ENCODE peak calls at places on chromosome 16, in ten cellular contexts. C, X, M, Y, V, P, T, U, R and J are unnamed samples.

GRCh38 chr16:84174396-84174795 is 12.5 kb downstream of the TAF1C start:
- DNase-seq in M (no peak), X (no peak), T (no peak), P (no peak), Y (no peak), U (no peak), C (no peak), V (no peak), R (no peak), J (no peak)

GRCh38 chr16:10514369-10515055 is 65.9 kb downstream of the EMP2 start:
- DNase-seq in X (peak), C (no peak), U (peak), Y (no peak), T (no peak), R (peak), P (peak), M (peak), V (no peak), J (peak)

GRCh38 chr16:31714899-31715504 is 158.6 kb upstream of the ZNF267 start:
- DNase-seq in M (no peak), T (no peak), P (no peak), C (no peak), V (no peak), R (no peak), Y (no peak), X (no peak), U (no peak), J (no peak)

GRCh38 chr16:88941933-88942909 is 34.8 kb downstream of the CBFA2T3 start:
- DNase-seq in P (peak), X (no peak), R (no peak), Y (peak), M (peak), U (no peak), C (peak), V (peak), T (no peak), J (peak)

GRCh38 chr16:48559462-48560211 is 50.3 kb downstream of the N4BP1 start:
- DNase-seq in M (no peak), V (no peak), P (no peak), R (no peak), U (no peak), Y (no peak), X (no peak), C (peak), T (no peak), J (no peak)

GRCh38 chr16:15041260-15042011 is 14.4 kb downstream of the NTAN1 start:
- DNase-seq in X (peak), V (no peak), Y (peak), M (peak), T (peak), U (peak), C (peak), P (no peak), R (peak), J (no peak)

GRCh38 chr16:2967721-2968161 is 1.4 kb upstream of the PAQR4 start:
- DNase-seq in T (no peak), V (no peak), R (no peak), U (no peak), X (no peak), C (no peak), M (no peak), Y (peak), P (no peak), J (no peak)

GRCh38 chr16:21565816-21566669 is 33.3 kb upstream of the METTL9 start:
- DNase-seq in P (no peak), T (peak), V (no peak), Y (no peak), C (no peak), M (no peak), R (no peak), U (no peak), X (peak), J (no peak)

GRCh38 chr16:4317471-4318170 is 1.8 kb downstream of the GLIS2 start:
- DNase-seq in X (peak), P (no peak), Y (peak), T (no peak), C (no peak), V (no peak), R (no peak), M (peak), U (no peak), J (no peak)

GRCh38 chr16:77613115-77613514 is 109.2 kb upstream of the NUDT7 start:
- DNase-seq in C (no peak), X (no peak), T (no peak), Y (no peak), M (no peak), V (no peak), R (no peak), U (no peak), P (no peak), J (no peak)

GRCh38 chr16:66278111-66278531 is 88.4 kb upstream of the CDH5 start:
- DNase-seq in V (no peak), P (no peak), T (no peak), C (peak), R (no peak), M (no peak), X (peak), U (no peak), Y (no peak), J (no peak)

GRCh38 chr16:1450218-1450617 is 5.9 kb upstream of the CCDC154 start:
- DNase-seq in X (no peak), C (no peak), U (no peak), R (no peak), V (no peak), T (no peak), M (no peak), P (no peak), Y (no peak), J (no peak)

GRCh38 chr16:85090873-85091521 is 21.3 kb downstream of the CIBAR2 start:
- DNase-seq in T (no peak), R (no peak), V (no peak), C (no peak), M (peak), P (no peak), Y (no peak), X (no peak), U (no peak), J (no peak)

GRCh38 chr16:2429771-2430663 is 770 bp downstream of the CCNF start:
- DNase-seq in U (peak), T (no peak), P (no peak), M (peak), R (no peak), X (no peak), Y (no peak), C (no peak), V (no peak), J (no peak)

GRCh38 chr16:84228321-84228838 is 11.4 kb downstream of the KCNG4 start:
- DNase-seq in T (peak), P (no peak), R (peak), M (peak), C (peak), V (no peak), X (peak), U (no peak), Y (peak), J (no peak)

GRCh38 chr16:57462209-57462977 is at the start of gene POLR2C:
- DNase-seq in Y (peak), P (peak), R (peak), C (peak), X (peak), M (peak), V (peak), T (peak), U (peak), J (peak)

GRCh38 chr16:28324235-28324886 is 32.0 kb downstream of the SBK1 start:
- DNase-seq in M (no peak), V (no peak), C (no peak), P (no peak), T (no peak), R (no peak), X (peak), Y (no peak), U (peak), J (no peak)

GRCh38 chr16:74304164-74304834 is 7.7 kb downstream of the PSMD7 start:
- DNase-seq in T (no peak), P (no peak), C (no peak), X (no peak), M (peak), Y (no peak), U (no peak), V (no peak), R (no peak), J (no peak)
- TF ChIP-seq CTCF in T (no peak), P (peak), C (peak), X (no peak), M (peak), Y (no peak), U (no peak), V (peak), R (no peak), J (peak)

GRCh38 chr16:54246454-54246821 is 40.1 kb downstream of the IRX3 start:
- DNase-seq in P (no peak), R (no peak), Y (no peak), T (peak), C (no peak), U (no peak), M (no peak), X (no peak), V (no peak), J (no peak)

GRCh38 chr16:54241525-54241924 is 45.1 kb downstream of the IRX3 start:
- DNase-seq in P (no peak), R (no peak), Y (no peak), M (no peak), V (no peak), C (no peak), U (no peak), X (no peak), T (no peak), J (no peak)

GRCh38 chr16:54242199-54242598 is 44.4 kb downstream of the IRX3 start:
- DNase-seq in M (no peak), P (no peak), C (peak), U (peak), Y (no peak), X (no peak), R (no peak), T (peak), V (no peak), J (no peak)

GRCh38 chr16:54245788-54246453 is 40.7 kb downstream of the IRX3 start:
- DNase-seq in U (no peak), T (peak), C (no peak), P (no peak), R (no peak), Y (no peak), X (no peak), V (no peak), M (no peak), J (no peak)

DNA sequence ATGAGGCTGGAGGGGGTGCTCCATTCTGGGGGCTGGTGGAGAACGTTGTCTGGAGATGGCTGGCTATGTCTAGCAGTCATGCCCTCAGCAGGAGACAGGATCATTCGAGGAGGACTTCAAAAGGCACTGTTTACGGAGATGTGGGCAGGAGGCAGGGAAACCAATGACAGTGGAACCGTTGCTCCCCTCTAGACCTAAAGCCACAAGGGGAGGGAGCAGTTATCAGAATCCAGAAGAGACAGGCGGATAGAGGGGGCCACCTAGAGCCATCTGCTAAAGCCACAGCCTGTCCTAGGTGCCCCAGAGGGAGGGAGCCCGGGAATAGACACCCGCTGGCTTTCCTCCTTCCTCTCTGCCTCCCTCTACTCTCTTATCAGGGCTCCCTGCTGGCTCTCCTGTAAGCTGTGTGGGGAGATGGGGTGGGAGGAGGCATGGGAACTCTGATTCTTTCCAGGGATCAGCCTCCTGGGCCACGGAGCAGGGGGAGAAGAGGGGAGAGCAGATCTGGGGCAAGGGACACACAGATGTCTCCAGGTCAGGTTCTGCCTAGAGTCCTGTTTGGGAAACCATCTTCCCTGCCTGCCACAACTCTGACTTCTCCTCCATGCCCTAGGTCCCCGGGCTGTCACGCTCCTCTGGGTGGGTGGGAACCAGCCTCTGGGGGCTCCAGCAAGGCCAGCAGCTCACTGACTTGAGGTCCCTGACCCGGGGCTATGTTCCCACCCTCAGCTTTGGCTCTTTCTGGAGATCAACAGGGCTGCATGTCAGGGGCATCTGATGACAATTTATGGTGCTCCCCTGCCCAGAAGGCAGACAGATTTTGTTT is 42.3 kb downstream of the IRX3 start:
- DNase-seq in U (no peak), R (no peak), P (no peak), Y (no peak), T (peak), C (no peak), X (no peak), V (no peak), M (no peak), J (no peak)
- TF ChIP-seq CTCF in U (no peak), R (no peak), P (no peak), Y (no peak), T (no peak), C (no peak), X (no peak), V (no peak), M (no peak), J (no peak)

DNA sequence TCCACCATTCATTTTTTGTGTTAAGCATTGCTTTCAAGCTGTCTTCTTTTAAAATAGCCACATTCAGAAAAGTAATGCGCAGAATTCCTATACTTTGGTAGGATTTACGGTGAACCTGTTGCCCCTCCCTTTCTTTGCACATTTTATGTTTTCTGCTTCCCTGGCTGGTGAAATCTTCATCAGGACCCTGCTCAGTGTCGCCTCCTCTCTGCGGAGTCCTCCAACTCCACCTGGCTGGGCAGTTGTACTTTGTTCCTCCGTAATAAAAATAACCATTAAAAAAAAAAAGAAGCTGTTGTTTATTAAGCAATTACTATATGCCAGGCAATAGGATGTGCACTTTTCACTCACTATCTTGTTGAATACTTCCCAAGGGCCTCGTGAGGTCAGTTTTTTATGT is 2.9 kb downstream of the UMOD start:
- DNase-seq in U (no peak), Y (no peak), R (no peak), P (no peak), T (no peak), M (no peak), C (no peak), V (no peak), X (no peak), J (no peak)
- TF ChIP-seq CTCF in U (no peak), Y (no peak), R (no peak), P (no peak), T (no peak), M (no peak), C (peak), V (no peak), X (no peak), J (peak)

GRCh38 chr16:87702325-87702811 is 63.4 kb downstream of the KLHDC4 start:
- DNase-seq in M (peak), X (no peak), T (no peak), U (no peak), C (peak), R (no peak), V (no peak), Y (no peak), P (peak), J (peak)
- TF ChIP-seq CTCF in M (peak), X (no peak), T (no peak), U (no peak), C (peak), R (no peak), V (peak), Y (peak), P (peak), J (peak)

GRCh38 chr16:82750078-82750477 is 123.3 kb downstream of the CDH13 start:
- DNase-seq in M (no peak), P (no peak), Y (no peak), T (no peak), X (no peak), U (no peak), V (no peak), C (no peak), R (no peak), J (no peak)
- TF ChIP-seq CTCF in M (no peak), P (no peak), Y (no peak), T (no peak), X (no peak), U (no peak), V (no peak), C (no peak), R (no peak), J (no peak)

DNA sequence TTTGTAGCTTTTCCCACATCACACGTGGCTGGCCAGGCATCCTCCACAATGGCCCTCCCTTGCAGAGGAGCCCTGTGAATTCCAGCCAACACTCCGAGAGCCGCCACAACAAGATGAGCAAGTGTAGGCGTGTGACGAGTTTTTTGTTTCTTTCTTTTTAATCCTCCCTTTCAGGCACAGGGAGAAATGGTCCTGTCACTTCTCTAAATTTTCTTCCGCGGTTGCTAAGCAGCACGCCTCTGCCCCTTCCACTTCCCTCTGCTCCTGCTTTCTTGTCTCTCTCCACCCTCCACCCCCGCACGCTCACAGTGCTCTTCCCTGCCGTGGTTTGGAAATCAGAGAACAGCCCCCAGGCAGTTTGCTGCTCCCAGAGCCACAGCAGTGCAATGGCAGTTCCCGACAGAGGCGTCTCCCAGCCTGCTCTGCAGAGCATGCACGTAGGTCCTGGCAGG is 68.0 kb upstream of the MRTFB start:
- DNase-seq in X (peak), V (no peak), M (peak), P (no peak), U (peak), C (peak), R (peak), T (peak), Y (peak), J (peak)
- TF ChIP-seq CTCF in X (no peak), V (peak), M (no peak), P (no peak), U (no peak), C (peak), R (no peak), T (no peak), Y (no peak), J (no peak)

DNA sequence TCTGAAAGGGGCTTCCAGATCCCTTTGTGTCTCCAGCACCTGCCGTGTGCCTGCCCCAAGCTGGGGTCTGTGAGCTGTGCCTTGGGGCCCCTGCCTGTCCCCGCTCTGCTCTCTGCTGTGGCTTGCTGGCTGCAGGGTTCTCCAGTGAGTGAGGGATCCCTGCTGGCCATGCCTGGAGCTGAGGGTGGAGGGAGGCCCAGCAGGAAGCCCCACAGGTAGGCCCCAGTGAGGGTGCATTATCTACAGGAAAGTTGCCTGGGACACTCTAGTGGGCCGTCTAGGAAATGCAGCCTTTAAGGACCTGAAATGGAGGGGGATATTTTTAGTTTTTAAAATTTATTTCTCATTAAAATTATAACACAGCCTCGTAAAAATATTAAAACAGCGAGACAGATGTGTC is 50.9 kb downstream of the JPH3 start:
- DNase-seq in T (no peak), P (no peak), M (no peak), X (no peak), V (no peak), C (no peak), R (no peak), Y (peak), U (no peak), J (no peak)
- TF ChIP-seq CTCF in T (no peak), P (peak), M (peak), X (no peak), V (peak), C (peak), R (no peak), Y (no peak), U (no peak), J (peak)